ENCODE peak calls at places on chromosomes 12 and 14, in nine cellular contexts. S, M, P, K, U, W, Z, Q and F are unnamed samples.

GRCh38 chr12:63968685-63969084 is 124.2 kb downstream of the SRGAP1 start:
- DNase-seq in S (no peak), P (no peak), U (no peak), M (no peak), Q (no peak), K (no peak), W (no peak), Z (no peak), F (no peak)

GRCh38 chr12:109711596-109712461 is 1.8 kb upstream of the FAM222A start:
- DNase-seq in U (no peak), W (no peak), Q (no peak), P (no peak), K (no peak), Z (no peak), S (no peak), M (no peak), F (no peak)

GRCh38 chr12:106234513-106234912 is 13.3 kb downstream of the CKAP4 start:
- DNase-seq in M (peak; percentile 39), U (no peak), S (peak; percentile 69), P (no peak), Q (no peak), Z (no peak), K (no peak), W (peak; percentile 26), F (peak; percentile 20)

GRCh38 chr12:53585726-53586125 is 40.5 kb downstream of the ATF7 start:
- DNase-seq in S (no peak), P (no peak), U (no peak), K (no peak), Q (no peak), W (no peak), M (no peak), Z (no peak), F (no peak)

GRCh38 chr12:124759841-124760508 is 103.7 kb downstream of the SCARB1 start:
- DNase-seq in K (no peak), W (no peak), P (no peak), S (peak; percentile 73), Q (no peak), U (no peak), Z (no peak), M (peak; percentile 75), F (no peak)

GRCh38 chr14:37587881-37588666 is 7.0 kb downstream of the FOXA1 start:
- DNase-seq in S (no peak), Q (peak; percentile 58), P (no peak), M (no peak), K (no peak), Z (no peak), W (no peak), U (no peak), F (no peak)

GRCh38 chr14:54257424-54257823 is 139.4 kb upstream of the CDKN3 start:
- DNase-seq in Z (no peak), Q (no peak), U (no peak), P (no peak), K (no peak), W (no peak), S (peak; percentile 39), M (peak; percentile 15), F (no peak)

GRCh38 chr12:81644503-81644902 is 114.6 kb downstream of the PPFIA2 start:
- DNase-seq in S (peak; percentile 42), U (no peak), M (peak; percentile 48), K (no peak), Z (no peak), Q (no peak), P (no peak), W (peak; percentile 66), F (peak; percentile 64)

GRCh38 chr14:34334329-34334728 is 127.7 kb downstream of the SPTSSA start:
- DNase-seq in S (no peak), W (no peak), Z (no peak), Q (no peak), U (no peak), K (no peak), M (no peak), P (no peak), F (no peak)

GRCh38 chr14:68681256-68681655 is 111.6 kb downstream of the ZFP36L1 start:
- DNase-seq in M (no peak), K (no peak), S (no peak), Z (no peak), P (no peak), Q (no peak), U (no peak), W (no peak), F (no peak)

GRCh38 chr12:55712154-55712553 is 3.7 kb upstream of the BLOC1S1 start:
- DNase-seq in Z (peak; percentile 61), W (peak; percentile 19), P (no peak), S (no peak), U (no peak), M (no peak), Q (no peak), K (no peak), F (no peak)

GRCh38 chr12:79555006-79555925 is 135.5 kb downstream of the PAWR start:
- DNase-seq in Q (no peak), M (peak; percentile 73), P (no peak), K (peak; percentile 29), S (peak; percentile 40), W (peak; percentile 81), Z (no peak), U (no peak), F (peak; percentile 71)

GRCh38 chr12:123907726-123908476 is 64.7 kb downstream of the CCDC92 start:
- DNase-seq in S (no peak), M (peak; percentile 27), U (no peak), K (no peak), W (peak; percentile 40), P (no peak), Q (peak; percentile 44), Z (no peak), F (peak; percentile 42)

GRCh38 chr14:36316131-36316530 is 4.3 kb downstream of the MBIP start:
- DNase-seq in M (no peak), Z (no peak), Q (no peak), S (no peak), W (no peak), K (no peak), P (no peak), U (no peak), F (no peak)

GRCh38 chr14:69928111-69928523 is 48.9 kb downstream of the SMOC1 start:
- DNase-seq in P (no peak), M (peak; percentile 2), Q (no peak), S (peak; percentile 47), Z (no peak), W (peak; percentile 3), K (no peak), U (no peak), F (peak; percentile 70)

GRCh38 chr14:94640721-94641631 is 28.8 kb downstream of the SERPINA3 start:
- DNase-seq in U (no peak), Q (no peak), S (no peak), Z (no peak), K (no peak), P (no peak), W (no peak), M (no peak), F (no peak)

GRCh38 chr14:95835331-95835730 is 41.3 kb upstream of the TUNAR start:
- DNase-seq in M (no peak), U (no peak), P (peak; percentile 67), K (no peak), S (peak; percentile 14), Q (no peak), W (no peak), Z (no peak), F (peak; percentile 4)

DNA sequence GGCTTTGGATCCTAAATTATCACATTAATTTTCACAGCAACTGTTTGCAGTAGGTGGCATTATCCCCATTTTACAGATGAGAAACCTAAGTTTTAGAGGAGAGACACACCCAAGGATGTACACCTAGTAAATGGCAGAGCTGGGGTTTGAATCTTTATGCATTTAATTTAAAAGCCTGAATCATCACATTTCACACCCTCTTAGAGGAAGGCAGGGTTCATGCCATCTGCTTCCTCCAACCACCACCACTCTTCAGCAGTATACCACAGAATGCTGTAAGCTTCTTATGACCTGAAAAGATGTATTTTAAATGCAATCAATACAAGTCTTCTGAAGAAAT is 90.3 kb downstream of the CRADD start:
- DNase-seq in K (no peak), Z (no peak), M (peak; percentile 19), S (no peak), W (no peak), U (no peak), P (no peak), Q (no peak), F (no peak)
- H3K4me3 ChIP-seq in K (no peak overlapping the region), Z (no peak overlapping the region), M (no peak overlapping the region), S (no peak overlapping the region), W (no peak overlapping the region), U (no peak overlapping the region), P (no peak overlapping the region), Q (no peak overlapping the region), F (no peak overlapping the region)

GRCh38 chr14:58272589-58273372 is 25.6 kb upstream of the ARID4A start:
- DNase-seq in Q (no peak), W (peak; percentile 53), S (peak; percentile 32), Z (no peak), P (no peak), M (peak; percentile 22), U (no peak), K (no peak), F (peak; percentile 47)
- TF ChIP-seq CTCF in Q (no peak), W (peak; percentile 29), S (peak; percentile 7), Z (peak; percentile 13), P (no peak), M (peak; percentile 14), U (no peak), K (no peak), F (peak; percentile 20)

DNA sequence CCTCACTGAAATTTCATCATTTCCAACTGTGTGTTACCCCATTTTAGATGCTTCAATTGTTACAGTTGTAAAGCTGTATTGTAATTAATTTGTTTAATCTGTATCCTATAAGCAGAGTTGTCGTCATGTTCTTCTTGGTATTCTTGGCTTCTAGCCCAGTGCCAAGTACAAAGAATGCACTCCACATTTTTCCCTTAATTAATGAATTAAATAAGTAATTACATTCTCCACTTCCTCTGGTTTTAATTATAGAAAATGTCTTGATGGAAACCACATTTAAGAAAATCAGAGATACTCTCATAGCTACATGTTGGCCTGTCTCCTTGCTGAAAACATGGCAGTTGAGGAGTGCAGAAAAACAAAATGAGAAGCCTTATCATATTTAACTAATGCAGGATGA is 749 bp downstream of the DNAI7 start:
- DNase-seq in S (no peak), K (no peak), U (no peak), W (no peak), P (no peak), Z (no peak), M (peak; percentile 57), Q (no peak), F (no peak)
- H3K4me3 ChIP-seq in S (peak overlapping the region; percentile 83), K (no peak overlapping the region), U (peak overlapping the region; percentile 77), W (no peak overlapping the region), P (no peak overlapping the region), Z (peak overlapping the region; percentile 92), M (peak overlapping the region; percentile 82), Q (peak overlapping the region; percentile 83), F (no peak overlapping the region)

GRCh38 chr12:113002155-113002554 is 23.8 kb downstream of the OAS2 start:
- DNase-seq in U (no peak), S (no peak), P (peak; percentile 54), W (no peak), Z (no peak), M (no peak), Q (no peak), K (no peak), F (no peak)
- TF ChIP-seq CTCF in U (no peak), S (no peak), P (no peak), W (no peak), Z (no peak), M (no peak), Q (no peak), K (no peak), F (peak; percentile 8)

GRCh38 chr12:6493580-6494350 is at the start of gene NCAPD2:
- DNase-seq in K (peak; percentile 74), W (peak; percentile 96), Z (peak; percentile 97), P (peak; percentile 98), S (peak; percentile 88), Q (peak; percentile 98), M (peak; percentile 92), U (peak; percentile 94), F (peak; percentile 93)
- H3K4me3 ChIP-seq in K (peak within 1 kb of the TSS; percentile 81), W (peak within 1 kb of the TSS; percentile 87), Z (peak within 1 kb of the TSS; percentile 89), P (peak within 1 kb of the TSS; percentile 90), S (peak within 1 kb of the TSS; percentile 95), Q (peak within 1 kb of the TSS; percentile 100), M (peak within 1 kb of the TSS; percentile 90), U (peak within 1 kb of the TSS; percentile 93), F (peak within 1 kb of the TSS; percentile 95)